ENCODE peak calls at places on chromosomes 4 and X, in ten cellular contexts. C is fibroblast of mammary gland, F is fibroblast of lung, E is GM12865, M is H1, S is lower lobe of right lung, J is endothelial cell of umbilical vein, O is WERI-Rb-1, D is heart right ventricle, R is coronary artery. U is an unnamed sample.

GRCh38 chrX:14939644-14940043 is 66.4 kb downstream of the MOSPD2 start:
- DNase-seq in C (no peak), F (no peak), E (no peak), M (no peak), S (no peak), J (no peak), O (no peak), D (no peak), R (no peak), U (no peak)

GRCh38 chrX:70386240-70386639 is 36.9 kb upstream of the GDPD2 start:
- DNase-seq in C (peak), F (peak), E (no peak), M (no peak), S (no peak), J (no peak), O (no peak), D (no peak), R (no peak), U (no peak)

GRCh38 chrX:16002185-16002584 is 121.2 kb upstream of the GRPR start:
- DNase-seq in C (no peak), F (no peak), E (no peak), M (no peak), S (no peak), J (peak), O (no peak), D (no peak), R (no peak), U (peak)

GRCh38 chr4:183966371-183966770 is 61.3 kb downstream of the STOX2 start:
- DNase-seq in C (no peak), F (no peak), E (no peak), M (no peak), S (no peak), J (no peak), O (no peak), D (no peak), R (no peak), U (no peak)

GRCh38 chrX:8673211-8673610 is 58.7 kb downstream of the ANOS1 start:
- DNase-seq in C (peak), F (peak), E (no peak), M (no peak), S (no peak), J (no peak), O (no peak), D (no peak), R (no peak), U (no peak)

GRCh38 chrX:10350991-10351390 is 194.2 kb downstream of the CLCN4 start:
- DNase-seq in C (peak), F (peak), E (no peak), M (no peak), S (no peak), J (no peak), O (no peak), D (no peak), R (no peak), U (no peak)

GRCh38 chr4:152115794-152116193 is 355.0 kb upstream of the GATB start:
- DNase-seq in C (no peak), F (no peak), E (peak), M (no peak), S (no peak), J (peak), O (no peak), D (no peak), R (no peak), U (no peak)

GRCh38 chr4:6257243-6258025 is 12.2 kb upstream of the WFS1 start:
- DNase-seq in C (no peak), F (no peak), E (peak), M (no peak), S (peak), J (peak), O (no peak), D (no peak), R (no peak), U (peak)

GRCh38 chrX:37455381-37455780 is 106.2 kb downstream of the PRRG1 start:
- DNase-seq in C (no peak), F (no peak), E (no peak), M (no peak), S (no peak), J (no peak), O (no peak), D (no peak), R (no peak), U (peak)

GRCh38 chr4:38334791-38335190 is 329.2 kb upstream of the KLF3 start:
- DNase-seq in C (no peak), F (no peak), E (no peak), M (no peak), S (no peak), J (no peak), O (no peak), D (no peak), R (no peak), U (no peak)

GRCh38 chr4:124641715-124642380 is 70.7 kb downstream of the ANKRD50 start:
- DNase-seq in C (peak), F (peak), E (peak), M (no peak), S (no peak), J (peak), O (no peak), D (no peak), R (no peak), U (peak)

GRCh38 chr4:6157926-6158325 is 42.4 kb downstream of the JAKMIP1 start:
- DNase-seq in C (no peak), F (no peak), E (no peak), M (no peak), S (no peak), J (no peak), O (no peak), D (no peak), R (no peak), U (no peak)

GRCh38 chrX:31209005-31209612 is 137.3 kb upstream of the FTHL17 start:
- DNase-seq in C (no peak), F (no peak), E (no peak), M (no peak), S (no peak), J (peak), O (no peak), D (no peak), R (no peak), U (no peak)

GRCh38 chr4:148704291-148704690 is 262.1 kb upstream of the NR3C2 start:
- DNase-seq in C (no peak), F (no peak), E (no peak), M (no peak), S (no peak), J (peak), O (no peak), D (no peak), R (no peak), U (no peak)

GRCh38 chr4:101126044-101126443 is 221.3 kb downstream of the PPP3CA start:
- DNase-seq in C (peak), F (peak), E (no peak), M (no peak), S (no peak), J (no peak), O (no peak), D (no peak), R (no peak), U (peak)

DNA sequence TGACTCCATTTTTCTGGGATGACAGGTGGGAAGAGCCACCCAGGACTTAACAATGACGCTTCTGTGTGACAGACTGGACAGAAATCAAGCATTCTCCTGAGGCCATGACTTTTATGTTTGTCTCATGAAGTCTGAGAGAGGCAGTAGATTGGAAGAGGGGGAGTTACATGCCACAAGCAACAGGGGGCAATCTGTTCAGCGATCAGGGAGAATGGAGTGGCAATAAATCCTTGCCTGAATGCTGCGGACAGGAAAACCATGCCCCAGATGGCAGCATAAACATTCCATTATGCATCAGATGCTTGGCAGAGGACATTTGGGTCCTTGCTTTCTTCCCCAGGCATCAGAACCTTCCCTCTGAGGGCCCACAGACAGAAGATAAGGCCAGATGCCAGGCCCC is 312.4 kb upstream of the DIPK2B start:
- DNase-seq in C (no peak), F (no peak), E (no peak), M (no peak), S (no peak), J (no peak), O (no peak), D (no peak), R (no peak), U (no peak)
- TF ChIP-seq CTCF in C (no peak), F (no peak), E (no peak), M (no peak), S (no peak), J (no peak), O (no peak), D (no peak), R (no peak), U (no peak)

DNA sequence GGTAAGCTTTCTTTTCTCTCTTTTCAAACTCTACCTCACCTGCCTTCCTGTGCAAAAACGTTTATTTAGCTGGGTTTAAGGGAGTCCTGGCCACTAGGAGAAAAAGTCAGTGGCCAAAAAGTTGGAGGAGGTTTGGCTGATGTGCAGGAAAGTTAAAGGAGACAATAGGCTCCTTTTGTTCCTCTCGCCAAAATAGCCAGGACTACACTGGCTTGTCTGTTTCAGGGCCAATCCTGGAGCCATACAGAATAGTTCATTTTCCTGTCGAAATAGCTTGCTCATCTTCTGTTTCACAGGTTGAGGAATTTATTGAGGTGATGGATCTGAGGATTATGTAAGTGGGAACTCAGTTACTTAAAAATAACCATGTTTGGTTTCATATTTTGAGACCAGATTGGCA is 423 bp downstream of the HEPH start:
- DNase-seq in C (no peak), F (no peak), E (no peak), M (no peak), S (no peak), J (no peak), O (no peak), D (no peak), R (no peak), U (no peak)
- H3K4me3 ChIP-seq in C (peak), F (peak), E (no peak), M (peak), S (peak), J (no peak), O (no peak), D (peak), R (peak), U (peak)

GRCh38 chrX:108138814-108139213 is 47.2 kb downstream of the ATG4A start:
- DNase-seq in C (no peak), F (no peak), E (no peak), M (no peak), S (no peak), J (no peak), O (no peak), D (no peak), R (no peak), U (no peak)

GRCh38 chrX:108131471-108131870 is 39.9 kb downstream of the ATG4A start:
- DNase-seq in C (no peak), F (no peak), E (no peak), M (no peak), S (no peak), J (peak), O (no peak), D (no peak), R (no peak), U (no peak)

GRCh38 chrX:108132034-108132433 is 40.5 kb downstream of the ATG4A start:
- DNase-seq in C (no peak), F (no peak), E (no peak), M (no peak), S (no peak), J (no peak), O (no peak), D (no peak), R (no peak), U (no peak)

GRCh38 chrX:108130889-108131288 is 39.3 kb downstream of the ATG4A start:
- DNase-seq in C (no peak), F (no peak), E (no peak), M (no peak), S (no peak), J (peak), O (no peak), D (no peak), R (no peak), U (no peak)

DNA sequence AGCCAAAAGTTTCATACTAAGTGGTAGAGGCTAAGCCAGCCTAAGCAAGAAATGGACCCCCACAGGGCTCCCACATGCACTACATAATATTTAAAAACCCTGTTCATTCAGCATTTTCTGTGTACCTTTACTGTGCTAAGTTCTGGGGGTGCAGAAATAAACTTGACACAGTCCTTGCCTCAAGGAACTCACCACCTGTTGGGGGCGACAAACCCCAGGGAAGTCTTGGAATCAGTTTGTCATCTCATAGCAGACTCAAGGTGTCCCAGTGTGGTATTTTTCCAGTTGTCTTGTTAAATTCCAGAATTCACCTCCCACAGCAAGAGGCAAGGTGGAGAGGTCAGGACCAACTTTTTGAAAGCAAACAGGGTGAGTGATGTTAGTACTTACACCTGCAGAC is 43.1 kb downstream of the ATG4A start:
- DNase-seq in C (no peak), F (no peak), E (no peak), M (peak), S (no peak), J (no peak), O (no peak), D (no peak), R (no peak), U (no peak)
- TF ChIP-seq CTCF in C (peak), F (no peak), E (no peak), M (peak), S (no peak), J (no peak), O (no peak), D (no peak), R (no peak), U (peak)

GRCh38 chr4:73608677-73609594 is 11.3 kb downstream of the RASSF6 start:
- DNase-seq in C (peak), F (peak), E (no peak), M (no peak), S (no peak), J (peak), O (no peak), D (no peak), R (no peak), U (peak)

GRCh38 chr4:73607375-73608026 is 12.7 kb downstream of the RASSF6 start:
- DNase-seq in C (peak), F (no peak), E (peak), M (no peak), S (no peak), J (no peak), O (no peak), D (no peak), R (no peak), U (no peak)

GRCh38 chr4:73609688-73610087 is 10.5 kb downstream of the RASSF6 start:
- DNase-seq in C (peak), F (peak), E (no peak), M (no peak), S (no peak), J (peak), O (no peak), D (no peak), R (no peak), U (peak)

GRCh38 chr4:73603854-73604584 is 16.2 kb downstream of the RASSF6 start:
- DNase-seq in C (peak), F (no peak), E (no peak), M (no peak), S (no peak), J (peak), O (no peak), D (no peak), R (no peak), U (peak)

GRCh38 chr4:73606465-73606974 is 13.7 kb downstream of the RASSF6 start:
- DNase-seq in C (no peak), F (no peak), E (peak), M (no peak), S (no peak), J (no peak), O (no peak), D (no peak), R (no peak), U (no peak)
- H3K4me3 ChIP-seq in C (no peak), F (no peak), E (peak), M (no peak), S (no peak), J (no peak), O (no peak), D (no peak), R (no peak), U (no peak)

GRCh38 chr4:81466841-81467671 is 4.7 kb downstream of the RASGEF1B start:
- DNase-seq in C (peak), F (peak), E (peak), M (peak), S (no peak), J (peak), O (peak), D (no peak), R (no peak), U (peak)
- TF ChIP-seq CTCF in C (peak), F (peak), E (peak), M (peak), S (peak), J (peak), O (peak), D (peak), R (peak), U (peak)

GRCh38 chr4:75180790-75181776 is 248.2 kb downstream of the PARM1 start:
- DNase-seq in C (no peak), F (no peak), E (peak), M (no peak), S (no peak), J (no peak), O (no peak), D (no peak), R (no peak), U (no peak)
- H3K4me3 ChIP-seq in C (no peak), F (no peak), E (peak), M (no peak), S (no peak), J (no peak), O (no peak), D (no peak), R (peak), U (no peak)

U was measured in choroid plexus epithelial cell.